ENCODE peak calls at places on chromosomes 16 and 17, in seven cellular contexts. One of them, this sample, is unnamed.

GRCh38 chr16:3465911-3466584 is 22.6 kb downstream of the NAA60 start:
- DNase-seq in GM23248: no peak
- DNase-seq in neural progenitor cell: no peak
- DNase-seq in PC-3: no peak
- DNase-seq in HCT116: no peak
- DNase-seq in GM23338: no peak
- DNase-seq in hepatocyte: no peak
- DNase-seq in this sample: no peak

GRCh38 chr16:89815639-89816348 is 653 bp downstream of the FANCA start:
- DNase-seq in GM23248: peak
- DNase-seq in neural progenitor cell: peak
- DNase-seq in PC-3: peak
- DNase-seq in HCT116: no peak
- DNase-seq in GM23338: peak
- DNase-seq in hepatocyte: no peak
- DNase-seq in this sample: no peak

GRCh38 chr16:79874391-79874790 is 273.9 kb upstream of the MAF start:
- DNase-seq in GM23248: no peak
- DNase-seq in neural progenitor cell: no peak
- DNase-seq in PC-3: no peak
- DNase-seq in HCT116: no peak
- DNase-seq in GM23338: no peak
- DNase-seq in hepatocyte: no peak
- DNase-seq in this sample: no peak

GRCh38 chr16:58628845-58629680 is 563 bp downstream of the CNOT1 start:
- DNase-seq in GM23248: peak
- DNase-seq in neural progenitor cell: peak
- DNase-seq in PC-3: peak
- DNase-seq in HCT116: no peak
- DNase-seq in GM23338: peak
- DNase-seq in hepatocyte: peak
- DNase-seq in this sample: peak

GRCh38 chr16:29974291-29975133 is 844 bp downstream of the TAOK2 start:
- DNase-seq in GM23248: peak
- DNase-seq in neural progenitor cell: peak
- DNase-seq in PC-3: peak
- DNase-seq in HCT116: no peak
- DNase-seq in GM23338: peak
- DNase-seq in hepatocyte: peak
- DNase-seq in this sample: no peak

GRCh38 chr17:27318228-27318627 is 24.3 kb downstream of the WSB1 start:
- DNase-seq in GM23248: no peak
- DNase-seq in neural progenitor cell: no peak
- DNase-seq in PC-3: no peak
- DNase-seq in HCT116: no peak
- DNase-seq in GM23338: no peak
- DNase-seq in hepatocyte: no peak
- DNase-seq in this sample: no peak

GRCh38 chr17:6420173-6420641 is 14.7 kb downstream of the AIPL1 start:
- DNase-seq in GM23248: peak
- DNase-seq in neural progenitor cell: peak
- DNase-seq in PC-3: peak
- DNase-seq in HCT116: no peak
- DNase-seq in GM23338: peak
- DNase-seq in hepatocyte: peak
- DNase-seq in this sample: peak

GRCh38 chr17:2030779-2031163 is 818 bp downstream of the DPH1 start:
- DNase-seq in GM23248: peak
- DNase-seq in neural progenitor cell: peak
- DNase-seq in PC-3: no peak
- DNase-seq in HCT116: peak
- DNase-seq in GM23338: no peak
- DNase-seq in hepatocyte: no peak
- DNase-seq in this sample: no peak

GRCh38 chr16:69626256-69626655 is 60.5 kb downstream of the NFAT5 start:
- DNase-seq in GM23248: peak
- DNase-seq in neural progenitor cell: no peak
- DNase-seq in PC-3: no peak
- DNase-seq in HCT116: no peak
- DNase-seq in GM23338: no peak
- DNase-seq in hepatocyte: no peak
- DNase-seq in this sample: no peak

GRCh38 chr17:41925991-41926590 is 4.3 kb upstream of the ODAD4 start:
- DNase-seq in GM23248: no peak
- DNase-seq in neural progenitor cell: no peak
- DNase-seq in PC-3: no peak
- DNase-seq in HCT116: no peak
- DNase-seq in GM23338: no peak
- DNase-seq in hepatocyte: no peak
- DNase-seq in this sample: no peak

GRCh38 chr17:21689604-21690003 is 2.7 kb upstream of the KCNJ18 start:
- DNase-seq in GM23248: peak
- DNase-seq in neural progenitor cell: no peak
- DNase-seq in PC-3: peak
- DNase-seq in HCT116: peak
- DNase-seq in GM23338: no peak
- DNase-seq in hepatocyte: peak
- DNase-seq in this sample: no peak

GRCh38 chr17:68491381-68491849 is 20.8 kb upstream of the PRKAR1A start:
- DNase-seq in GM23248: no peak
- DNase-seq in neural progenitor cell: no peak
- DNase-seq in PC-3: no peak
- DNase-seq in HCT116: no peak
- DNase-seq in GM23338: no peak
- DNase-seq in hepatocyte: no peak
- DNase-seq in this sample: no peak

GRCh38 chr16:66382171-66382965 is 15.9 kb downstream of the CDH5 start:
- DNase-seq in GM23248: peak
- DNase-seq in neural progenitor cell: no peak
- DNase-seq in PC-3: peak
- DNase-seq in HCT116: no peak
- DNase-seq in GM23338: no peak
- DNase-seq in hepatocyte: no peak
- DNase-seq in this sample: no peak

GRCh38 chr16:65312795-65313194 is 190.9 kb upstream of the CDH11 start:
- DNase-seq in GM23248: peak
- DNase-seq in neural progenitor cell: no peak
- DNase-seq in PC-3: no peak
- DNase-seq in HCT116: no peak
- DNase-seq in GM23338: no peak
- DNase-seq in hepatocyte: no peak
- DNase-seq in this sample: no peak

GRCh38 chr17:45868276-45868675 is 23.6 kb downstream of the SPPL2C start:
- DNase-seq in GM23248: peak
- DNase-seq in neural progenitor cell: no peak
- DNase-seq in PC-3: no peak
- DNase-seq in HCT116: no peak
- DNase-seq in GM23338: no peak
- DNase-seq in hepatocyte: no peak
- DNase-seq in this sample: no peak

GRCh38 chr16:14564323-14564722 is 65.7 kb downstream of the PARN start:
- DNase-seq in GM23248: no peak
- DNase-seq in neural progenitor cell: no peak
- DNase-seq in PC-3: peak
- DNase-seq in HCT116: no peak
- DNase-seq in GM23338: peak
- DNase-seq in hepatocyte: peak
- DNase-seq in this sample: peak

GRCh38 chr16:67764153-67764552 is 42.2 kb downstream of the RANBP10 start:
- DNase-seq in GM23248: no peak
- DNase-seq in neural progenitor cell: no peak
- DNase-seq in PC-3: no peak
- DNase-seq in HCT116: no peak
- DNase-seq in GM23338: no peak
- DNase-seq in hepatocyte: no peak
- DNase-seq in this sample: no peak

GRCh38 chr17:29874931-29875596 is 55.0 kb downstream of the SSH2 start:
- DNase-seq in GM23248: no peak
- DNase-seq in neural progenitor cell: no peak
- DNase-seq in PC-3: no peak
- DNase-seq in HCT116: no peak
- DNase-seq in GM23338: no peak
- DNase-seq in hepatocyte: no peak
- DNase-seq in this sample: no peak

GRCh38 chr17:31054761-31055160 is 40.0 kb upstream of the NF1 start:
- DNase-seq in GM23248: no peak
- DNase-seq in neural progenitor cell: no peak
- DNase-seq in PC-3: no peak
- DNase-seq in HCT116: no peak
- DNase-seq in GM23338: no peak
- DNase-seq in hepatocyte: no peak
- DNase-seq in this sample: no peak

GRCh38 chr16:85699628-85700027 is 10.9 kb upstream of the GINS2 start:
- DNase-seq in GM23248: peak
- DNase-seq in neural progenitor cell: no peak
- DNase-seq in PC-3: no peak
- DNase-seq in HCT116: no peak
- DNase-seq in GM23338: no peak
- DNase-seq in hepatocyte: no peak
- DNase-seq in this sample: no peak

GRCh38 chr17:40348562-40349476 is 15.7 kb downstream of the GJD3 start:
- DNase-seq in GM23248: peak
- DNase-seq in neural progenitor cell: no peak
- DNase-seq in PC-3: no peak
- DNase-seq in HCT116: no peak
- DNase-seq in GM23338: no peak
- DNase-seq in hepatocyte: no peak
- DNase-seq in this sample: no peak

GRCh38 chr16:85037050-85037410 is 9.4 kb downstream of the KIAA0513 start:
- DNase-seq in GM23248: peak
- DNase-seq in neural progenitor cell: no peak
- DNase-seq in PC-3: peak
- DNase-seq in HCT116: peak
- DNase-seq in GM23338: no peak
- DNase-seq in hepatocyte: no peak
- DNase-seq in this sample: no peak

GRCh38 chr17:236641-237405 is 55.4 kb upstream of the DOC2B start:
- DNase-seq in GM23248: no peak
- DNase-seq in neural progenitor cell: no peak
- DNase-seq in PC-3: no peak
- DNase-seq in HCT116: no peak
- DNase-seq in GM23338: no peak
- DNase-seq in hepatocyte: peak
- DNase-seq in this sample: no peak
- TF ChIP-seq EZH2phosphoT487 in GM23248: no peak
- TF ChIP-seq EZH2phosphoT487 in neural progenitor cell: no peak
- TF ChIP-seq EZH2phosphoT487 in PC-3: no peak
- TF ChIP-seq EZH2phosphoT487 in HCT116: no peak
- TF ChIP-seq EZH2phosphoT487 in GM23338: no peak
- TF ChIP-seq EZH2phosphoT487 in hepatocyte: no peak
- TF ChIP-seq EZH2phosphoT487 in this sample: no peak

GRCh38 chr17:65589321-65589720 is 27.9 kb upstream of the AXIN2 start:
- DNase-seq in GM23248: peak
- DNase-seq in neural progenitor cell: no peak
- DNase-seq in PC-3: no peak
- DNase-seq in HCT116: no peak
- DNase-seq in GM23338: no peak
- DNase-seq in hepatocyte: no peak
- DNase-seq in this sample: no peak

GRCh38 chr17:65584604-65585521 is 23.4 kb upstream of the AXIN2 start:
- DNase-seq in GM23248: peak
- DNase-seq in neural progenitor cell: no peak
- DNase-seq in PC-3: peak
- DNase-seq in HCT116: no peak
- DNase-seq in GM23338: no peak
- DNase-seq in hepatocyte: no peak
- DNase-seq in this sample: no peak

GRCh38 chr17:65587602-65588193 is 26.2 kb upstream of the AXIN2 start:
- DNase-seq in GM23248: no peak
- DNase-seq in neural progenitor cell: no peak
- DNase-seq in PC-3: no peak
- DNase-seq in HCT116: no peak
- DNase-seq in GM23338: no peak
- DNase-seq in hepatocyte: no peak
- DNase-seq in this sample: no peak

GRCh38 chr17:65588194-65588808 is 26.9 kb upstream of the AXIN2 start:
- DNase-seq in GM23248: no peak
- DNase-seq in neural progenitor cell: no peak
- DNase-seq in PC-3: peak
- DNase-seq in HCT116: peak
- DNase-seq in GM23338: no peak
- DNase-seq in hepatocyte: peak
- DNase-seq in this sample: no peak

GRCh38 chr17:65586899-65587298 is 25.5 kb upstream of the AXIN2 start:
- DNase-seq in GM23248: no peak
- DNase-seq in neural progenitor cell: no peak
- DNase-seq in PC-3: no peak
- DNase-seq in HCT116: no peak
- DNase-seq in GM23338: no peak
- DNase-seq in hepatocyte: no peak
- DNase-seq in this sample: no peak
- TF ChIP-seq EZH2 in GM23248: no peak
- TF ChIP-seq EZH2 in neural progenitor cell: no peak
- TF ChIP-seq EZH2 in PC-3: no peak
- TF ChIP-seq EZH2 in HCT116: no peak
- TF ChIP-seq EZH2 in GM23338: no peak
- TF ChIP-seq EZH2 in hepatocyte: no peak
- TF ChIP-seq EZH2 in this sample: no peak

GRCh38 chr17:79990704-79991103 is 45.0 kb downstream of the TBC1D16 start:
- DNase-seq in GM23248: no peak
- DNase-seq in neural progenitor cell: no peak
- DNase-seq in PC-3: no peak
- DNase-seq in HCT116: no peak
- DNase-seq in GM23338: no peak
- DNase-seq in hepatocyte: no peak
- DNase-seq in this sample: no peak

GRCh38 chr17:79990051-79990592 is 45.5 kb downstream of the TBC1D16 start:
- DNase-seq in GM23248: no peak
- DNase-seq in neural progenitor cell: no peak
- DNase-seq in PC-3: no peak
- DNase-seq in HCT116: no peak
- DNase-seq in GM23338: no peak
- DNase-seq in hepatocyte: peak
- DNase-seq in this sample: no peak

GRCh38 chr17:79991924-79992656 is 43.6 kb downstream of the TBC1D16 start:
- DNase-seq in GM23248: peak
- DNase-seq in neural progenitor cell: peak
- DNase-seq in PC-3: peak
- DNase-seq in HCT116: no peak
- DNase-seq in GM23338: peak
- DNase-seq in hepatocyte: peak
- DNase-seq in this sample: no peak

GRCh38 chr17:79992657-79993389 is 42.8 kb downstream of the TBC1D16 start:
- DNase-seq in GM23248: peak
- DNase-seq in neural progenitor cell: no peak
- DNase-seq in PC-3: no peak
- DNase-seq in HCT116: no peak
- DNase-seq in GM23338: no peak
- DNase-seq in hepatocyte: no peak
- DNase-seq in this sample: no peak

GRCh38 chr17:79991140-79991923 is 44.3 kb downstream of the TBC1D16 start:
- DNase-seq in GM23248: peak
- DNase-seq in neural progenitor cell: peak
- DNase-seq in PC-3: peak
- DNase-seq in HCT116: peak
- DNase-seq in GM23338: peak
- DNase-seq in hepatocyte: peak
- DNase-seq in this sample: peak
- TF ChIP-seq EZH2phosphoT487 in GM23248: no peak
- TF ChIP-seq EZH2phosphoT487 in neural progenitor cell: no peak
- TF ChIP-seq EZH2phosphoT487 in PC-3: no peak
- TF ChIP-seq EZH2phosphoT487 in HCT116: no peak
- TF ChIP-seq EZH2phosphoT487 in GM23338: no peak
- TF ChIP-seq EZH2phosphoT487 in hepatocyte: no peak
- TF ChIP-seq EZH2phosphoT487 in this sample: no peak

GRCh38 chr16:559411-560207 is 585 bp upstream of the PRR35 start:
- DNase-seq in GM23248: no peak
- DNase-seq in neural progenitor cell: no peak
- DNase-seq in PC-3: no peak
- DNase-seq in HCT116: no peak
- DNase-seq in GM23338: no peak
- DNase-seq in hepatocyte: no peak
- DNase-seq in this sample: no peak
- TF ChIP-seq EZH2 in GM23248: peak
- TF ChIP-seq EZH2 in neural progenitor cell: peak
- TF ChIP-seq EZH2 in PC-3: no peak
- TF ChIP-seq EZH2 in HCT116: no peak
- TF ChIP-seq EZH2 in GM23338: peak
- TF ChIP-seq EZH2 in hepatocyte: peak
- TF ChIP-seq EZH2 in this sample: peak